ENCODE peak calls at places on chromosomes 16 and 17, in seven cellular contexts. One of them, this sample, is unnamed.

GRCh38 chr16:82631701-82632685 is 5.2 kb downstream of the CDH13 start:
- DNase-seq in thoracic aorta: no peak
- DNase-seq in tibial artery: no peak
- DNase-seq in lower lobe of right lung: no peak
- DNase-seq in mucosa of descending colon: no peak
- DNase-seq in small intestine: no peak
- DNase-seq in pancreas: no peak
- DNase-seq in this sample: no peak

GRCh38 chr16:89805136-89805905 is 11.1 kb downstream of the FANCA start:
- DNase-seq in thoracic aorta: no peak
- DNase-seq in tibial artery: no peak
- DNase-seq in lower lobe of right lung: no peak
- DNase-seq in mucosa of descending colon: no peak
- DNase-seq in small intestine: no peak
- DNase-seq in pancreas: peak; percentile 2
- DNase-seq in this sample: no peak

GRCh38 chr16:47136101-47136820 is 7.5 kb downstream of the NETO2 start:
- DNase-seq in thoracic aorta: no peak
- DNase-seq in tibial artery: no peak
- DNase-seq in lower lobe of right lung: no peak
- DNase-seq in mucosa of descending colon: peak; percentile 39
- DNase-seq in small intestine: peak; percentile 37
- DNase-seq in pancreas: no peak
- DNase-seq in this sample: no peak

GRCh38 chr17:34314279-34314678 is 5.0 kb upstream of the CCL8 start:
- DNase-seq in thoracic aorta: no peak
- DNase-seq in tibial artery: peak; percentile 52
- DNase-seq in lower lobe of right lung: no peak
- DNase-seq in mucosa of descending colon: peak; percentile 37
- DNase-seq in small intestine: no peak
- DNase-seq in pancreas: no peak
- DNase-seq in this sample: no peak

GRCh38 chr16:56640076-56640475 is 1.6 kb downstream of the MT1A start:
- DNase-seq in thoracic aorta: no peak
- DNase-seq in tibial artery: no peak
- DNase-seq in lower lobe of right lung: no peak
- DNase-seq in mucosa of descending colon: no peak
- DNase-seq in small intestine: no peak
- DNase-seq in pancreas: no peak
- DNase-seq in this sample: no peak

GRCh38 chr17:4733073-4733531 is 1.9 kb downstream of the MED11 start:
- DNase-seq in thoracic aorta: no peak
- DNase-seq in tibial artery: peak; percentile 60
- DNase-seq in lower lobe of right lung: peak; percentile 77
- DNase-seq in mucosa of descending colon: no peak
- DNase-seq in small intestine: no peak
- DNase-seq in pancreas: no peak
- DNase-seq in this sample: no peak

GRCh38 chr17:69690531-69690930 is 276.0 kb downstream of the MAP2K6 start:
- DNase-seq in thoracic aorta: no peak
- DNase-seq in tibial artery: no peak
- DNase-seq in lower lobe of right lung: no peak
- DNase-seq in mucosa of descending colon: no peak
- DNase-seq in small intestine: no peak
- DNase-seq in pancreas: no peak
- DNase-seq in this sample: no peak

GRCh38 chr16:23186171-23186570 is 3.6 kb downstream of the SCNN1G start:
- DNase-seq in thoracic aorta: no peak
- DNase-seq in tibial artery: no peak
- DNase-seq in lower lobe of right lung: no peak
- DNase-seq in mucosa of descending colon: no peak
- DNase-seq in small intestine: no peak
- DNase-seq in pancreas: no peak
- DNase-seq in this sample: no peak

GRCh38 chr17:62986549-62986948 is 20.5 kb downstream of the TANC2 start:
- DNase-seq in thoracic aorta: no peak
- DNase-seq in tibial artery: no peak
- DNase-seq in lower lobe of right lung: no peak
- DNase-seq in mucosa of descending colon: no peak
- DNase-seq in small intestine: no peak
- DNase-seq in pancreas: no peak
- DNase-seq in this sample: no peak

GRCh38 chr17:43750154-43750553 is 8.4 kb downstream of the SOST start:
- DNase-seq in thoracic aorta: no peak
- DNase-seq in tibial artery: no peak
- DNase-seq in lower lobe of right lung: no peak
- DNase-seq in mucosa of descending colon: no peak
- DNase-seq in small intestine: no peak
- DNase-seq in pancreas: no peak
- DNase-seq in this sample: no peak

GRCh38 chr17:14840616-14841231 is 424.4 kb downstream of the PMP22 start:
- DNase-seq in thoracic aorta: no peak
- DNase-seq in tibial artery: no peak
- DNase-seq in lower lobe of right lung: no peak
- DNase-seq in mucosa of descending colon: no peak
- DNase-seq in small intestine: no peak
- DNase-seq in pancreas: no peak
- DNase-seq in this sample: no peak

GRCh38 chr16:79592150-79592549 is 8.4 kb downstream of the MAF start:
- DNase-seq in thoracic aorta: no peak
- DNase-seq in tibial artery: no peak
- DNase-seq in lower lobe of right lung: no peak
- DNase-seq in mucosa of descending colon: no peak
- DNase-seq in small intestine: no peak
- DNase-seq in pancreas: no peak
- DNase-seq in this sample: no peak

GRCh38 chr17:6487243-6488007 is 43.2 kb downstream of the PIMREG start:
- DNase-seq in thoracic aorta: no peak
- DNase-seq in tibial artery: peak; percentile 36
- DNase-seq in lower lobe of right lung: peak; percentile 56
- DNase-seq in mucosa of descending colon: no peak
- DNase-seq in small intestine: no peak
- DNase-seq in pancreas: no peak
- DNase-seq in this sample: no peak

DNA sequence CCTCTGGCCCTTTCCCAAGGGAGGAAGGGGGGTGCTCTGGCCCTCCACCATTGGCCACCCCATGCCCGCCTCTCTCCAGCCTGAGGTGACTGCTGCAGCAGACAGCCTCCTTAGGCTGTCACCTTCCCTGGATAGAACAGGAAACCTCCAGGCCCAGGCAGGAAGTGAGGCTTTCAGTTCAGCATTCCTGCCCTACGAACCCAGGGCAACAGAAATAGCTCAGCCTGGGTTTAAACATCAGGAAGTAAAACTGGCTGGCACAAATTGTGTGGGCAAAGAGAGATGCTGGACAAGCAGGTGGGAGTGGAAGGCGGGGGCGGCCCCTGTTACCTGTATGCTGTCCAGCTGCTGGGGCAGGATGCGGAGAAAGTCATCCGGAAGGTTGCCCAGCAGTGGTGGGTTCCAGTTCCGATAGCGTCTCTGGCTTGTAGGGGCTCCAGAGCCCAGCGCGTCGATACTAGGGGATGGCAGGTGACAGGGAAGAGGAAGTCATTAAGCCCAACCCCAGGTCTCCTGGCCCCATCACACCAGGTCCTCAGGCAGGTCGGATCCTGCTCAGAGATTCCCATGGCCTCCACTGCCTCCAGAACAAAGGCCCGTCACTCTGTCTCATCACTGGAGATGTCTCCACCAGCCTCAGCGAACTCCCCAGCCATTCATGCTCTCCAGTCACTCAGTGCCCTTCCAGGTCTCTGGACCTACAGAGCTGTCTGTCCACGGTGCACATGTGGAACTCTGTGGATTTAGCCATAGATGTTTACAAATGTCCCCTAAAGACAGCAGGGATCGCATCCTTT is 23.6 kb upstream of the MRPS23 start:
- DNase-seq in thoracic aorta: no peak
- DNase-seq in tibial artery: no peak
- DNase-seq in lower lobe of right lung: no peak
- DNase-seq in mucosa of descending colon: no peak
- DNase-seq in small intestine: no peak
- DNase-seq in pancreas: no peak
- DNase-seq in this sample: no peak
- H3K4me1 ChIP-seq in thoracic aorta: peaks cover 70% of the 10 kb centered on the region
- H3K4me1 ChIP-seq in tibial artery: peaks cover 61% of the 10 kb centered on the region
- H3K4me1 ChIP-seq in lower lobe of right lung: peaks cover 48% of the 10 kb centered on the region
- H3K4me1 ChIP-seq in mucosa of descending colon: peaks cover 15% of the 10 kb centered on the region
- H3K4me1 ChIP-seq in small intestine: no peaks in the 10 kb centered on the region
- H3K4me1 ChIP-seq in pancreas: peaks cover 22% of the 10 kb centered on the region
- H3K4me1 ChIP-seq in this sample: peaks cover 19% of the 10 kb centered on the region

GRCh38 chr17:68592667-68593330 is 8.4 kb downstream of the FAM20A start:
- DNase-seq in thoracic aorta: no peak
- DNase-seq in tibial artery: no peak
- DNase-seq in lower lobe of right lung: no peak
- DNase-seq in mucosa of descending colon: no peak
- DNase-seq in small intestine: no peak
- DNase-seq in pancreas: no peak
- DNase-seq in this sample: no peak

GRCh38 chr17:68592004-68592403 is 9.2 kb downstream of the FAM20A start:
- DNase-seq in thoracic aorta: no peak
- DNase-seq in tibial artery: no peak
- DNase-seq in lower lobe of right lung: no peak
- DNase-seq in mucosa of descending colon: no peak
- DNase-seq in small intestine: no peak
- DNase-seq in pancreas: no peak
- DNase-seq in this sample: no peak

GRCh38 chr17:68591583-68591982 is 9.6 kb downstream of the FAM20A start:
- DNase-seq in thoracic aorta: no peak
- DNase-seq in tibial artery: no peak
- DNase-seq in lower lobe of right lung: no peak
- DNase-seq in mucosa of descending colon: no peak
- DNase-seq in small intestine: no peak
- DNase-seq in pancreas: peak; percentile 49
- DNase-seq in this sample: no peak

GRCh38 chr17:68594552-68594951 is 6.6 kb downstream of the FAM20A start:
- DNase-seq in thoracic aorta: no peak
- DNase-seq in tibial artery: no peak
- DNase-seq in lower lobe of right lung: no peak
- DNase-seq in mucosa of descending colon: no peak
- DNase-seq in small intestine: no peak
- DNase-seq in pancreas: no peak
- DNase-seq in this sample: no peak

DNA sequence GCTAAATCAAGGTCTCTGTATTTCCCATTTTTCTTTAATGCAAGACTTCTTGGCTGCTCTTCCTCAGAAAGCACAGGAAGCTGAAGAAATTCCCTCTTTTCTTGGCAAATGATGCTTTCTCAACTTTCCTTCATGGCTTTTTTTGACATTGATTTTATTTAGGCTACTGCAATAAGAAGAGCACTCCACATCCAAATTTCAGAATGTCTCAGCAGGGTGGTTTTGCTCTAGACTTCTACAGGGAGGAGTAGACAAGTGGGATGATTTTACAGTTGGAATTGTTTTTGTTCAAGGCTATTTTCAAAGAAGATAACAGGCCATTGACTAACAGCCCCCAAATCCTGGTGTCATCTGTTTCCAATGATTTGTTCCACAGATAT is 7.8 kb downstream of the FAM20A start:
- DNase-seq in thoracic aorta: no peak
- DNase-seq in tibial artery: no peak
- DNase-seq in lower lobe of right lung: no peak
- DNase-seq in mucosa of descending colon: no peak
- DNase-seq in small intestine: no peak
- DNase-seq in pancreas: no peak
- DNase-seq in this sample: no peak
- H3K4me1 ChIP-seq in thoracic aorta: peaks cover 20% of the 10 kb centered on the region
- H3K4me1 ChIP-seq in tibial artery: peaks cover 3% of the 10 kb centered on the region
- H3K4me1 ChIP-seq in lower lobe of right lung: peaks cover 37% of the 10 kb centered on the region
- H3K4me1 ChIP-seq in mucosa of descending colon: no peaks in the 10 kb centered on the region
- H3K4me1 ChIP-seq in small intestine: no peaks in the 10 kb centered on the region
- H3K4me1 ChIP-seq in pancreas: no peaks in the 10 kb centered on the region
- H3K4me1 ChIP-seq in this sample: peaks cover 4% of the 10 kb centered on the region

GRCh38 chr17:39792523-39793221 is 54.9 kb downstream of the GRB7 start:
- DNase-seq in thoracic aorta: no peak
- DNase-seq in tibial artery: no peak
- DNase-seq in lower lobe of right lung: no peak
- DNase-seq in mucosa of descending colon: no peak
- DNase-seq in small intestine: no peak
- DNase-seq in pancreas: no peak
- DNase-seq in this sample: no peak

GRCh38 chr17:39787743-39788484 is 50.2 kb downstream of the GRB7 start:
- DNase-seq in thoracic aorta: no peak
- DNase-seq in tibial artery: no peak
- DNase-seq in lower lobe of right lung: no peak
- DNase-seq in mucosa of descending colon: no peak
- DNase-seq in small intestine: no peak
- DNase-seq in pancreas: no peak
- DNase-seq in this sample: no peak

GRCh38 chr17:39793473-39793872 is 55.7 kb downstream of the GRB7 start:
- DNase-seq in thoracic aorta: no peak
- DNase-seq in tibial artery: no peak
- DNase-seq in lower lobe of right lung: no peak
- DNase-seq in mucosa of descending colon: no peak
- DNase-seq in small intestine: no peak
- DNase-seq in pancreas: no peak
- DNase-seq in this sample: no peak

GRCh38 chr17:39794249-39794970 is 56.7 kb downstream of the GRB7 start:
- DNase-seq in thoracic aorta: no peak
- DNase-seq in tibial artery: no peak
- DNase-seq in lower lobe of right lung: no peak
- DNase-seq in mucosa of descending colon: peak; percentile 21
- DNase-seq in small intestine: no peak
- DNase-seq in pancreas: no peak
- DNase-seq in this sample: peak; percentile 60

GRCh38 chr17:39791296-39791992 is 53.7 kb downstream of the GRB7 start:
- DNase-seq in thoracic aorta: no peak
- DNase-seq in tibial artery: no peak
- DNase-seq in lower lobe of right lung: no peak
- DNase-seq in mucosa of descending colon: no peak
- DNase-seq in small intestine: no peak
- DNase-seq in pancreas: no peak
- DNase-seq in this sample: peak; percentile 32
- H3K4me1 ChIP-seq in thoracic aorta: no peaks in the 10 kb centered on the region
- H3K4me1 ChIP-seq in tibial artery: no peaks in the 10 kb centered on the region
- H3K4me1 ChIP-seq in lower lobe of right lung: no peaks in the 10 kb centered on the region
- H3K4me1 ChIP-seq in mucosa of descending colon: no peaks in the 10 kb centered on the region
- H3K4me1 ChIP-seq in small intestine: no peaks in the 10 kb centered on the region
- H3K4me1 ChIP-seq in pancreas: no peaks in the 10 kb centered on the region
- H3K4me1 ChIP-seq in this sample: peaks cover 51% of the 10 kb centered on the region

GRCh38 chr17:49022391-49022941 is 25.3 kb downstream of the IGF2BP1 start:
- DNase-seq in thoracic aorta: no peak
- DNase-seq in tibial artery: no peak
- DNase-seq in lower lobe of right lung: no peak
- DNase-seq in mucosa of descending colon: no peak
- DNase-seq in small intestine: no peak
- DNase-seq in pancreas: no peak
- DNase-seq in this sample: no peak

GRCh38 chr17:49028271-49028670 is 31.1 kb downstream of the IGF2BP1 start:
- DNase-seq in thoracic aorta: no peak
- DNase-seq in tibial artery: no peak
- DNase-seq in lower lobe of right lung: no peak
- DNase-seq in mucosa of descending colon: no peak
- DNase-seq in small intestine: no peak
- DNase-seq in pancreas: no peak
- DNase-seq in this sample: no peak

GRCh38 chr17:49021768-49022103 is 24.6 kb downstream of the IGF2BP1 start:
- DNase-seq in thoracic aorta: no peak
- DNase-seq in tibial artery: no peak
- DNase-seq in lower lobe of right lung: no peak
- DNase-seq in mucosa of descending colon: no peak
- DNase-seq in small intestine: no peak
- DNase-seq in pancreas: no peak
- DNase-seq in this sample: no peak

GRCh38 chr17:49021095-49021767 is 24.0 kb downstream of the IGF2BP1 start:
- DNase-seq in thoracic aorta: no peak
- DNase-seq in tibial artery: no peak
- DNase-seq in lower lobe of right lung: no peak
- DNase-seq in mucosa of descending colon: no peak
- DNase-seq in small intestine: no peak
- DNase-seq in pancreas: no peak
- DNase-seq in this sample: no peak

GRCh38 chr17:49024523-49024922 is 27.3 kb downstream of the IGF2BP1 start:
- DNase-seq in thoracic aorta: no peak
- DNase-seq in tibial artery: no peak
- DNase-seq in lower lobe of right lung: no peak
- DNase-seq in mucosa of descending colon: no peak
- DNase-seq in small intestine: no peak
- DNase-seq in pancreas: no peak
- DNase-seq in this sample: no peak
- H3K4me1 ChIP-seq in thoracic aorta: no peaks in the 10 kb centered on the region
- H3K4me1 ChIP-seq in tibial artery: no peaks in the 10 kb centered on the region
- H3K4me1 ChIP-seq in lower lobe of right lung: no peaks in the 10 kb centered on the region
- H3K4me1 ChIP-seq in mucosa of descending colon: no peaks in the 10 kb centered on the region
- H3K4me1 ChIP-seq in small intestine: peaks cover 5% of the 10 kb centered on the region
- H3K4me1 ChIP-seq in pancreas: no peaks in the 10 kb centered on the region
- H3K4me1 ChIP-seq in this sample: no peaks in the 10 kb centered on the region

This sample was measured in naive thymus-derived CD4-positive, alpha-beta T cell.